ENCODE peak calls at places on chromosomes 7 and 10, in seven cellular contexts. V is HepG2, X is esophagus squamous epithelium, M is stomach, W is A549, Z is tibial nerve, S is Peyer's patch. N is an unnamed sample.

GRCh38 chr10:18608581-18608980 is 42.8 kb downstream of the NSUN6 start:
- DNase-seq in Z (no peak), V (no peak), X (no peak), W (peak), S (no peak), M (no peak), N (no peak)

GRCh38 chr10:127091354-127091753 is 105.0 kb downstream of the INSYN2A start:
- DNase-seq in V (peak), X (no peak), S (no peak), M (no peak), W (no peak), Z (no peak), N (no peak)

GRCh38 chr10:55019461-55019860 is 218.4 kb upstream of the PCDH15 start:
- DNase-seq in W (no peak), S (no peak), Z (no peak), V (no peak), X (no peak), M (no peak), N (no peak)

GRCh38 chr10:89440262-89440661 is 25.9 kb downstream of the IFIT5 start:
- DNase-seq in Z (no peak), X (no peak), V (no peak), M (no peak), W (no peak), S (no peak), N (no peak)

GRCh38 chr10:79159141-79159619 is 90.4 kb downstream of the ZMIZ1 start:
- DNase-seq in M (no peak), W (no peak), S (no peak), V (no peak), X (no peak), Z (no peak), N (peak)

GRCh38 chr10:1300218-1300617 is 244.0 kb downstream of the WDR37 start:
- DNase-seq in M (no peak), Z (no peak), X (no peak), W (no peak), S (no peak), V (no peak), N (no peak)

GRCh38 chr10:5581670-5582566 is 57.2 kb downstream of the CALML3 start:
- DNase-seq in M (no peak), W (no peak), X (no peak), V (no peak), S (no peak), Z (no peak), N (no peak)

GRCh38 chr7:1737523-1737922 is 67.4 kb downstream of the ELFN1 start:
- DNase-seq in V (no peak), M (no peak), W (no peak), Z (no peak), X (no peak), S (no peak), N (no peak)

GRCh38 chr7:94288091-94288490 is 106.6 kb upstream of the COL1A2 start:
- DNase-seq in W (peak), S (no peak), V (no peak), Z (no peak), X (no peak), M (no peak), N (no peak)

GRCh38 chr10:110414563-110415309 is 83.0 kb upstream of the DUSP5 start:
- DNase-seq in S (no peak), M (peak), Z (no peak), W (peak), V (peak), X (peak), N (peak)
- TF ChIP-seq POLR2A in S (no peak), M (no peak), Z (no peak), W (no peak), V (no peak), X (no peak), N (no peak)

GRCh38 chr7:5597772-5598171 is 174.1 kb upstream of the TNRC18 start:
- DNase-seq in M (no peak), S (no peak), V (no peak), X (no peak), W (no peak), Z (no peak), N (no peak)

GRCh38 chr7:5596896-5597246 is 173.2 kb upstream of the TNRC18 start:
- DNase-seq in W (no peak), V (no peak), X (no peak), S (no peak), Z (no peak), M (no peak), N (no peak)

GRCh38 chr7:5595545-5596045 is 172.0 kb upstream of the TNRC18 start:
- DNase-seq in W (peak), S (no peak), Z (no peak), M (no peak), V (no peak), X (no peak), N (peak)

GRCh38 chr7:5594616-5595544 is 171.2 kb upstream of the TNRC18 start:
- DNase-seq in W (peak), V (no peak), S (peak), M (no peak), Z (no peak), X (no peak), N (peak)

DNA sequence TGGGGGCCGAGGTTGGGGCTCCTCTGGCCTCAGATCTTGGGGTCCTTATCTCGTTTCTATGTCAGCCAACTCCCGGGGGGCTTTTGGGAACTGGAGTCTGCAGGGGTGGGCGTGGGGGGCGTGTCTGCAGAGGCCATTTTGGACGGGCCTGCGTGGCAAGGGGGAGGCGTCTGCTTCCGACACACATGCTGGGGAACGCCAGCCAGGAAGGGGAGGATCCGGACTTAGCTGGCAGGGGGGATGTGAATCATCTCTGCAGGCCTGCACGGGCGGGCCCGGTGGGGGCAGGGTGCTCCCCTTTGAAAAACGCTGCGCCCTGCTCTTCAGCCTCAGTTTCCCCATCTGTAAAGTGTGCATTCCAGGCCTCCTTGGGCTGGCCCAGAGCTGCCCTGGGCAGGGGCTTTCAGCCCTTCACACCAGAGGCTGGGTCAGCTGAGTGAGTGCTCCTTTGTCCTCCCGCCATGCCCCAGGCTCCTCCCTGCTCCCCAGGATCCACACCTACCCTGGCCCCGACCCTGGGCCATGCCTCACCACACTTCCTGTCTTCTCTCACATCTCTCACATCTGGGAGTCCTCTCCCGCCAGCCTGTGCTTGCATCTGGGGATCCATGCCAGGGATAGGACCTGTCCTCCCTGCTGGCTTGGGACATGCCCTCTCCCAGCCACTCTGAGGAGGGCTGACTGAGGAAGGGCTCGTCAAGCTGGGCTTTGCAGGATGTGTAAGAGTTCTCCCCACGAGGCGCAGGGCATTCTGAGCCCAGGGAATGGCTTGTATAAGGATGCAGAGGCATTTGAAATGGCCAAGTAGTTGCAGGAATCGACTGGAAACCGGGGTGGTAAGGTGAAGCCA is 172.6 kb upstream of the TNRC18 start:
- DNase-seq in X (no peak), S (peak), Z (peak), W (peak), V (no peak), M (peak), N (peak)
- TF ChIP-seq POLR2A in X (no peak), S (no peak), Z (no peak), W (peak), V (no peak), M (no peak), N (peak)

DNA sequence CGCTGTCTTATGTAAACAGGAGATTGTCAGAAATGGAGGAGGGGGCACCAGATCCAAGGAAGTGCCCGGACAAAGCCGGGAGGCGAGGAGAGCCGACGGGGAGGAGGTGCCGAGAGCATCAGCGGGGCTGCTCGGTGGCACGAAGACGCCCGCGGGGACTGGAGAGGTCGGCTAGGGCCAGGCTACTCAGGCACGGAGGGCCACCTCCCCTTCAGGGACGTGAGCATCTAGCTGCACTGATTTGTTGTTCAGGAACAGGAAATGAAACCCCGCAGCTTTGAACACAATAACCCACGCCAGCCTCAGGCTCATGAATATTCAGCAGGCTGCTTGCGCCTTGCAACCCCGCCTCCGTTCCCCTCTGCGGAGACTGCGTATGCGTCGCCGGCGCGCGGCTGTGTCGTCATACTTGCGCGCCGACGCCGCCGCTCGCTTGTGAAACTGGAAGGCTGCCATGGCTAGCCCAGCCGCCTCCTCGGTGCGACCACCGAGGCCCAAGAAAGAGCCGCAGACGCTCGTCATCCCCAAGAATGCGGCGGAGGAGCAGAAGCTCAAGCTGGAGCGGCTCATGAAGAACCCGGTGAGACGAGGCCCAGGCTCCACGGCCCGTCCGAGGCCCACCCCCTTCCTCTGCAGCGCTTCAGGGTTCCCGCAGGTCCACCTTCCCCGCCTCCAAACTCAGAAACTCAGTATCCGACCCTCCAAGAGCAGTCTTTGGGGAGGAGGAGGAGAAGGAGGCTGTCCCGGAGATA is at the start of gene PRKRIP1:
- DNase-seq in V (peak), W (peak), Z (peak), S (peak), X (peak), M (peak), N (peak)
- TF ChIP-seq POLR2A in V (peak), W (peak), Z (peak), S (peak), X (no peak), M (no peak), N (peak)

GRCh38 chr10:14584643-14585042 is 190.1 kb downstream of the FAM107B start:
- DNase-seq in X (no peak), W (no peak), V (no peak), S (no peak), Z (no peak), M (peak), N (no peak)
- TF ChIP-seq POLR2A in X (no peak), W (no peak), V (no peak), S (no peak), Z (no peak), M (no peak), N (no peak)

DNA sequence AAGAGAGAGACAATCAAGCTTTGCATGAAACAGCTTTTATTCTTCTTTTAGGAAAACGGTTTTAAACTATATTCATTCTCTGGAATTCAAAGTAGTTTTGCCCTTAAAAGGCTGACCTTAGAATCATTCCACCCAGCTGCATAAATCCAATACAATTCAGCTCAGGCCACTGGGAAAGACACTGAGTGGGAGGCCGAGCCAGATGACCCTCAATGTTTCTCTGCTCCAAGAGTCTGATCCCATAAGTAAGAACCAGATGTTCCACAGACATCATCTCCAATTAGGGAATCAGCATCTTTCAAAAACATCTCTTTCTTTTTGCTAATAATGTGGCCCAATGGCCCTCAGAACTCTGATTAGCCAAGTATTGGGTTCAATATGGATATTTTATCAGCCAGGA is 26.1 kb downstream of the CREB3L2 start:
- DNase-seq in S (no peak), W (no peak), V (no peak), X (no peak), Z (no peak), M (no peak), N (no peak)
- TF ChIP-seq POLR2A in S (no peak), W (no peak), V (no peak), X (no peak), Z (no peak), M (no peak), N (no peak)

GRCh38 chr10:132448248-132448731 is 51.3 kb downstream of the PWWP2B start:
- DNase-seq in W (peak), Z (peak), V (no peak), X (no peak), S (peak), M (peak), N (peak)

GRCh38 chr10:132445516-132446194 is 48.7 kb downstream of the PWWP2B start:
- DNase-seq in V (no peak), X (no peak), S (peak), W (no peak), M (no peak), Z (no peak), N (no peak)

GRCh38 chr10:132447446-132448247 is 50.6 kb downstream of the PWWP2B start:
- DNase-seq in Z (no peak), M (peak), X (no peak), V (peak), W (peak), S (peak), N (peak)

GRCh38 chr10:132446195-132446581 is 49.2 kb downstream of the PWWP2B start:
- DNase-seq in X (no peak), Z (no peak), S (no peak), M (no peak), V (no peak), W (no peak), N (no peak)

DNA sequence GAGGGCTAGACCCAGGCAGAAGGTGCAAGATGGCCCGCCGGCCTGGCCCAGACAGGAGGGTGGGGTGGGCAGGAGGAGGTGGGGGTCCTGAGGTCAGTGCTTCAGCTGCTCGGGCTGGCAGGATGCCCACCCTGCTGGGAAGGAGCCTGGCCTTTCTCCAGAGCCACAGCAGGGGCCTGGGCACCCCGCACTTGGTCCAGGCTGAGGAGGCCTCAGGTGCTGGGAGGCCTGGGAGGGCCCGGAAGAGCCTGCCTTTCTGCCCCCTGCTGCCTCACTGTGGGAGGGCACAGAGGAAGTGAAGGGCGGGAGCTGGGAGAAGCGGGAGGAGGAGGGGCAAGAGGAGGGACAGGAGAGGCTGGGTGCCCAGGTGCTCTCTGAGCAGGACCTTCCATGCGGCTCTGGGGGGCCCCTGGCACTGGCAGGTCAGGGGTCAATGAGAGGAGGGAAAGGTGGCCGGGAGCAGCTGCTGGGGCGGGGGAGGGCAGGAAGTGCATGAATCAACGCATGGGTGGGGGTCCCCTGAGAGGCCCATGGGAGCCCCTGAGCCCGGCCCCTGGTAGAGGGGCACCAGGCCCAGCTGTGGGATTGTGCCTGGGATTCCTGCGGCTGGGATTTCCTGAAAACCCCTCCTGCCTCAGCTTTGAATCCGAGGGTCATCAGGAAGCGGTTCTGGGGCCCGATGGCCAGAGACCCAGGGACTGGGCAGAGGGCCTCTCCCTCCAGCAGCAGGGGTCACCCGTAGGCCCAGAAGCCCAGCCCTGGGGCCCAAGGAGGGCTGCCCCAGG is 49.9 kb downstream of the PWWP2B start:
- DNase-seq in S (peak), M (peak), V (peak), Z (no peak), W (peak), X (no peak), N (peak)
- TF ChIP-seq POLR2A in S (peak), M (no peak), V (no peak), Z (no peak), W (peak), X (no peak), N (no peak)

GRCh38 chr10:72275351-72276012 is 1.8 kb downstream of the DDIT4 start:
- DNase-seq in Z (no peak), V (no peak), W (peak), X (no peak), M (no peak), S (no peak), N (no peak)
- TF ChIP-seq POLR2A in Z (no peak), V (no peak), W (no peak), X (no peak), M (peak), S (no peak), N (no peak)

GRCh38 chr10:112202076-112202475 is 18.5 kb upstream of the GPAM start:
- DNase-seq in X (no peak), Z (no peak), M (no peak), W (no peak), V (no peak), S (no peak), N (no peak)

GRCh38 chr10:112202561-112203241 is 19.1 kb upstream of the GPAM start:
- DNase-seq in Z (no peak), V (peak), M (no peak), W (no peak), X (no peak), S (no peak), N (peak)

GRCh38 chr10:112203328-112204076 is 19.9 kb upstream of the GPAM start:
- DNase-seq in X (no peak), Z (no peak), M (no peak), S (no peak), V (no peak), W (no peak), N (no peak)

DNA sequence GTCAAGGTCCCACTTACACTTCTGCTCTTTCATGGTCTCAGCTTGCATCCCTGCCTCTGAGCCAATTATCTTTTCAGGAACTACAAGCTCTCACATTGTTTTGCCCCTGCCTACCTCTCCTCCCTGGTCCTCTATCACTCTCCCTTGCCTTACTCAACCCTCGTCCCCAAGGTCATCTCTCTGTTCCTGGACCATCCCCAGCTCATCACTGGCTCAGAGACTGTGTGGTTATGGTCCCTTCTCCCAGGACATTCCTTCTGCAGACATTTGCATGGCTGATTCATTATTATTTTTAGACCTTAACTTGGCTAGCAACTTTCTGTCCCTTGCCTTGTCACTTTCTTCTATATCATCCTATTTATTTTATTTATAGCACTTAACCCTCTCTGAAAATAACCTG is 17.8 kb upstream of the GPAM start:
- DNase-seq in X (no peak), V (no peak), S (no peak), M (no peak), Z (no peak), W (no peak), N (no peak)
- TF ChIP-seq POLR2A in X (no peak), V (no peak), S (no peak), M (no peak), Z (no peak), W (no peak), N (no peak)

GRCh38 chr10:72133517-72133916 is 45.2 kb upstream of the SPOCK2 start:
- DNase-seq in Z (no peak), X (no peak), W (no peak), S (no peak), V (peak), M (no peak), N (peak)
- TF ChIP-seq POLR2A in Z (no peak), X (no peak), W (no peak), S (no peak), V (no peak), M (no peak), N (no peak)

GRCh38 chr7:45259227-45259596 is 101.6 kb downstream of the RAMP3 start:
- DNase-seq in W (no peak), M (no peak), X (no peak), V (no peak), S (no peak), Z (no peak), N (no peak)
- TF ChIP-seq POLR2A in W (no peak), M (no peak), X (no peak), V (no peak), S (no peak), Z (no peak), N (no peak)